ENCODE peak calls at places on chromosomes 4 and X, in eight cellular contexts. I is dorsolateral prefrontal cortex, M is AG10803, N is epithelial cell of esophagus, C is body of pancreas, R is HL-60, Y is AG09309, U is BJ. W is an unnamed sample.

GRCh38 chr4:174324246-174324645 is 40.5 kb downstream of the CEP44 start:
- DNase-seq in I (no peak), M (peak), N (no peak), C (no peak), R (no peak), Y (no peak), U (no peak), W (no peak)

GRCh38 chrX:51851507-51852085 is 41.8 kb upstream of the MAGED1 start:
- DNase-seq in I (no peak), M (no peak), N (peak), C (no peak), R (no peak), Y (no peak), U (no peak), W (no peak)

GRCh38 chr4:17898553-17898952 is 87.8 kb downstream of the NCAPG start:
- DNase-seq in I (no peak), M (no peak), N (no peak), C (no peak), R (no peak), Y (no peak), U (no peak), W (no peak)

GRCh38 chr4:118730683-118731082 is 45.5 kb downstream of the METTL14 start:
- DNase-seq in I (no peak), M (no peak), N (no peak), C (no peak), R (no peak), Y (no peak), U (no peak), W (no peak)

GRCh38 chr4:176376032-176376614 is 56.4 kb downstream of the SPCS3 start:
- DNase-seq in I (no peak), M (peak), N (peak), C (no peak), R (no peak), Y (no peak), U (no peak), W (peak)

GRCh38 chrX:111652719-111653118 is 28.3 kb upstream of the ALG13 start:
- DNase-seq in I (no peak), M (no peak), N (peak), C (no peak), R (no peak), Y (no peak), U (no peak), W (no peak)

GRCh38 chrX:110120025-110120424 is 117.1 kb downstream of the TMEM164 start:
- DNase-seq in I (no peak), M (no peak), N (no peak), C (peak), R (no peak), Y (no peak), U (no peak), W (no peak)

GRCh38 chr4:152534541-152535231 is 1.2 kb downstream of the FBXW7 start:
- DNase-seq in I (peak), M (peak), N (peak), C (peak), R (peak), Y (no peak), U (no peak), W (peak)

GRCh38 chrX:18871161-18871880 is 112.6 kb downstream of the PHKA2 start:
- DNase-seq in I (no peak), M (no peak), N (no peak), C (no peak), R (no peak), Y (no peak), U (no peak), W (peak)

GRCh38 chr4:103934178-103934789 is 214.5 kb upstream of the TACR3 start:
- DNase-seq in I (no peak), M (peak), N (peak), C (peak), R (no peak), Y (peak), U (no peak), W (peak)

GRCh38 chrX:44874481-44875184 is 1.6 kb downstream of the KDM6A start:
- DNase-seq in I (no peak), M (peak), N (peak), C (peak), R (no peak), Y (no peak), U (no peak), W (peak)

GRCh38 chr4:90181644-90182043 is 54.5 kb downstream of the CCSER1 start:
- DNase-seq in I (no peak), M (no peak), N (peak), C (no peak), R (no peak), Y (no peak), U (no peak), W (no peak)

GRCh38 chr4:22369901-22370562 is 145.8 kb downstream of the ADGRA3 start:
- DNase-seq in I (no peak), M (no peak), N (no peak), C (no peak), R (no peak), Y (no peak), U (no peak), W (no peak)

GRCh38 chr4:169009281-169010124 is 552 bp downstream of the CBR4 start:
- DNase-seq in I (peak), M (peak), N (peak), C (peak), R (peak), Y (no peak), U (no peak), W (peak)

GRCh38 chr4:5813882-5814255 is 79.0 kb downstream of the CRMP1 start:
- DNase-seq in I (no peak), M (no peak), N (no peak), C (no peak), R (no peak), Y (no peak), U (no peak), W (no peak)

GRCh38 chrX:2894885-2895292 is 34.2 kb downstream of the ARSD start:
- DNase-seq in I (no peak), M (peak), N (peak), C (peak), R (peak), Y (peak), U (peak), W (no peak)

GRCh38 chrX:119826399-119826959 is 26.3 kb downstream of the UPF3B start:
- DNase-seq in I (no peak), M (peak), N (peak), C (no peak), R (no peak), Y (no peak), U (no peak), W (peak)

GRCh38 chrX:47563801-47564315 is 2.9 kb downstream of the ARAF start:
- DNase-seq in I (no peak), M (no peak), N (peak), C (no peak), R (no peak), Y (peak), U (no peak), W (no peak)

GRCh38 chr4:10164877-10165283 is 48.3 kb upstream of the WDR1 start:
- DNase-seq in I (peak), M (peak), N (peak), C (peak), R (no peak), Y (no peak), U (no peak), W (peak)

GRCh38 chr4:76755756-76756155 is 142.2 kb downstream of the SOWAHB start:
- DNase-seq in I (no peak), M (peak), N (no peak), C (no peak), R (no peak), Y (no peak), U (no peak), W (no peak)

GRCh38 chr4:7960790-7961655 is 21.4 kb upstream of the AFAP1 start:
- DNase-seq in I (no peak), M (peak), N (peak), C (peak), R (no peak), Y (peak), U (peak), W (peak)

GRCh38 chr4:166165829-166166420 is 292.9 kb downstream of the TLL1 start:
- DNase-seq in I (no peak), M (peak), N (peak), C (peak), R (peak), Y (peak), U (peak), W (peak)

GRCh38 chr4:171024720-171025303 is 788.4 kb upstream of the GALNTL6 start:
- DNase-seq in I (no peak), M (no peak), N (no peak), C (no peak), R (no peak), Y (no peak), U (no peak), W (no peak)

GRCh38 chr4:164252286-164252685 is 501.6 kb upstream of the SMIM31 start:
- DNase-seq in I (peak), M (no peak), N (peak), C (no peak), R (no peak), Y (no peak), U (no peak), W (peak)

GRCh38 chr4:176790398-176790797 is 2.3 kb downstream of the VEGFC start:
- DNase-seq in I (no peak), M (no peak), N (peak), C (no peak), R (no peak), Y (no peak), U (no peak), W (peak)

GRCh38 chr4:175776217-175776616 is 35.8 kb downstream of the GPM6A start:
- DNase-seq in I (no peak), M (no peak), N (peak), C (peak), R (no peak), Y (no peak), U (no peak), W (peak)

GRCh38 chr4:169014581-169014980 is 4.5 kb upstream of the CBR4 start:
- DNase-seq in I (no peak), M (no peak), N (peak), C (no peak), R (no peak), Y (no peak), U (no peak), W (no peak)

DNA sequence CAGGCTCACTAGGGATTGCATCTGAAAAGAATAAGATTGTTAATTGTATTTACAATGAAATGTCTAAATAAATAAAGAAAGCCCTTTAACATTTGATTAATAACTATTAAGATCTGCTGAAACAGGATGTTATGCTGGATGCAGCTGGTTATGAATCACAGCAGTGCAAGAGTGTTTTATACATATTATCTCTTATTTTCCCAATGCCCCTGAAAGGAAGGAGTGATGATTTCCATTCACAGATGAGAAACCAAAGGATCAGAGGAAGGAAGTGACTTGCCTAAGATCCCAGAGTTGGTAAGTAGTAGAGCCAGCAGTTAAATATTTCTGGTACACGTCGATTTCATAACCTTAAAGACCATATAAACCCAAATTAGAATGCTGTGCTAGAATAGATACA is 76.3 kb upstream of the ARHGAP36 start:
- DNase-seq in I (no peak), M (no peak), N (no peak), C (no peak), R (no peak), Y (no peak), U (no peak), W (no peak)
- TF ChIP-seq CTCF in I (no peak), M (no peak), N (no peak), C (no peak), R (no peak), Y (no peak), U (no peak), W (no peak)

GRCh38 chr4:128513664-128514484 is 226.3 kb upstream of the PGRMC2 start:
- DNase-seq in I (no peak), M (peak), N (no peak), C (no peak), R (no peak), Y (no peak), U (no peak), W (peak)
- H3K4me3 ChIP-seq in I (no peak), M (no peak), N (no peak), C (no peak), R (no peak), Y (no peak), U (no peak), W (no peak)

GRCh38 chr4:157043131-157043530 is 32.8 kb upstream of the GLRB start:
- DNase-seq in I (no peak), M (peak), N (peak), C (no peak), R (no peak), Y (no peak), U (no peak), W (peak)
- TF ChIP-seq CTCF in I (no peak), M (peak), N (peak), C (no peak), R (no peak), Y (peak), U (peak), W (peak)

GRCh38 chr4:121692261-121692660 is 4.5 kb downstream of the ANXA5 start:
- DNase-seq in I (no peak), M (no peak), N (no peak), C (no peak), R (no peak), Y (no peak), U (no peak), W (no peak)

GRCh38 chr4:121688696-121689095 is 8.1 kb downstream of the ANXA5 start:
- DNase-seq in I (no peak), M (no peak), N (no peak), C (no peak), R (no peak), Y (no peak), U (no peak), W (no peak)

GRCh38 chr4:121688261-121688660 is 8.5 kb downstream of the ANXA5 start:
- DNase-seq in I (no peak), M (no peak), N (no peak), C (no peak), R (no peak), Y (no peak), U (no peak), W (no peak)

GRCh38 chr4:121693450-121693849 is 3.3 kb downstream of the ANXA5 start:
- DNase-seq in I (no peak), M (no peak), N (no peak), C (no peak), R (no peak), Y (no peak), U (no peak), W (no peak)

DNA sequence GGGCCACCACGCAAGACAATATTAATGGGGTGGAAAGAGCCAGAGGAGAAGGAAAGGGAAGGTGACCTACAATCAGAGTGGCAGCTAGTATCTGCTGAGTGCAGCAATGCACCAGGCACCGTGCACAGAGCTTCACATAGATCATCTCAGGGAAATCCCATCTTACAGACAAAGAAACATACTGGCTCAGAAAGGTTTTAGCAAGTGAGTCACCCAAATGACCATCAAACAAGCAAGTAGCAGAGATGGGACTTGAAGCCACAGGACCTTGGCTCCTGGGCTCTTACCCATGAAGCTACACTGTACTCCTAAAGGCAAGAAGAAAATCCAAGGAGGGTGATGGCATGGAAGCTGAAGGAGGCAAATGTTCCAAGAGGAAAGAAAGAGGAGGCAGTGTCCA is 6.8 kb downstream of the ANXA5 start:
- DNase-seq in I (no peak), M (peak), N (peak), C (no peak), R (no peak), Y (peak), U (no peak), W (peak)
- H3K4me3 ChIP-seq in I (no peak), M (peak), N (no peak), C (no peak), R (no peak), Y (no peak), U (no peak), W (no peak)

DNA sequence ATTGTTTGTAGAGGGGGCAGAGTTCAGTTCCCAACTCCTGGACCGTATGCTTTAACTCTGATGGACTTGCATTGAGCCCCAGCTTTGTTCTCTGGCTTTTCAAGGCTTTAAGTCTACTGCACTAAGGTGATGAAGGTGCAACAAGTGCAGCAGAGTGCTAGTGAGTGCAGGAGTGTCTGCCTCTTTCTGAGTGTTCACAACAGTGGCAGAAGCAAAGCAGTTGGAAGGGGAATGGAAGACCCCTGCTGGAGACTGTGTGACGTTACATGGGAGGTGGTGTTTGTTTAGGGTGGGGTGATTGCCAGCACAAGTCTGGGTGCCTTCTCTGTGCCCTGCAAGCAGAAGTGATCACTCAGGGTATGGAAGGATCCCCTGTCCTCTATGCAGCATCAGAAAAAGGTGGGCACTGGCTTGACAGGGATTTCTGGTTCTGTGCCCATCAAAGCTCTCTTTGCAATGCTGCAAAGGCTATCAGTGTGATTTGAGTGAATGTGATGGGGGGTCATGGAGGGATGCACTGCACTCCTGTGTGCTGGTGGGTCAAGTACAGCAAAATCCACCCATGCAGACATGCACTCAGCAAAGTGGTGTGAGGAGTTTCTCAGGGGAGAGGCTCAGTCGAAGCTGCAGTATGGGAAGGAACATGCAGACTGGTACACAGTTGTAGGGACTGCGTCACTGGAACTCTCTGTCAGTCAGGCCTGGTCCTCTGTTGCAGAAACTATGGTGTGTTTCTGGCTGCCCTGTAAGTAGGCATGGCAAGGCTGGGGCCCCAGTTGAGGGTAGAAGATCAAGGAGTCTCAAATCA is 70.9 kb upstream of the UGT2B7 start:
- DNase-seq in I (no peak), M (no peak), N (peak), C (peak), R (no peak), Y (no peak), U (no peak), W (no peak)
- TF ChIP-seq CTCF in I (no peak), M (no peak), N (peak), C (peak), R (no peak), Y (no peak), U (no peak), W (peak)

DNA sequence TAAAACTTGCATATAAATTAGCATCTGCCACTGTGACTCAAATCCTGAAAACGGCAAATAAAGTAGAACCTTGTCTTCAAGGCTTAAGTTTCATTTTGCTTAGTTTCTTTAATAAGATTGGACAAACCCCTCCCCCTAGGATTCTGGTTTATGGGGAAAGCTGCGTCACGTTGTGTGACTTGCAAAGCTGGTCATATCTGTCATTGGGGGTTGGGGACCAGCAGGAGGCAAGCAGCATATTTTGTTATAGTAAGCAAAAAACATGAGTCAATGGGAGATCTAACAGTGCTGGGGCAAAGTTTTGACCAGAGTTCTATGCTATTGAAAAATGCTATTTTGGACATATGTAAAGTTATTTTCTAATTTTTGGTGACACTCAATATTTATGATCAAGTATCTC is 407.3 kb downstream of the PCDH18 start:
- DNase-seq in I (no peak), M (peak), N (no peak), C (peak), R (no peak), Y (peak), U (peak), W (peak)
- H3K4me3 ChIP-seq in I (peak), M (peak), N (no peak), C (no peak), R (no peak), Y (peak), U (peak), W (peak)

W was measured in astrocyte of the spinal cord.